ENCODE peak calls at places on chromosome 4, in four cellular contexts. R is fibroblast of mammary gland, P is neural progenitor cell, K is ureter. W is an unnamed sample.

GRCh38 chr4:174559894-174560293 is 37.6 kb upstream of the HPGD start:
- DNase-seq in R (no peak), P (peak; percentile 29), K (peak; percentile 57), W (no peak)

GRCh38 chr4:115376866-115377265 is 263.4 kb upstream of the NDST4 start:
- DNase-seq in R (no peak), K (no peak), P (no peak), W (no peak)

GRCh38 chr4:126734465-126734864 is 898.3 kb upstream of the INTU start:
- DNase-seq in R (no peak), P (no peak), K (no peak), W (no peak)

GRCh38 chr4:119493419-119493818 is 135.2 kb downstream of the PDE5A start:
- DNase-seq in P (no peak), R (peak; percentile 41), K (no peak), W (no peak)

GRCh38 chr4:108342325-108342986 is 173.7 kb upstream of the LEF1 start:
- DNase-seq in R (no peak), K (no peak), P (no peak), W (no peak)

GRCh38 chr4:1478766-1479355 is 72.6 kb upstream of the NKX1-1 start:
- DNase-seq in R (no peak), K (no peak), P (no peak), W (peak; percentile 57)

GRCh38 chr4:38620025-38620424 is 44.0 kb upstream of the KLF3 start:
- DNase-seq in R (no peak), P (no peak), K (no peak), W (no peak)

GRCh38 chr4:108107729-108108382 is 60.9 kb downstream of the LEF1 start:
- DNase-seq in K (no peak), P (no peak), R (no peak), W (no peak)

GRCh38 chr4:21795091-21795490 is 153.5 kb downstream of the KCNIP4 start:
- DNase-seq in K (no peak), P (no peak), R (peak; percentile 48), W (no peak)

GRCh38 chr4:105651879-105652640 is 56.4 kb downstream of the INTS12 start:
- DNase-seq in R (no peak), K (no peak), P (no peak), W (no peak)

GRCh38 chr4:182968917-182969650 is 51.9 kb upstream of the DCTD start:
- DNase-seq in P (no peak), R (no peak), K (no peak), W (no peak)

GRCh38 chr4:1416948-1417260 is 10.7 kb upstream of the NKX1-1 start:
- DNase-seq in K (no peak), R (no peak), P (no peak), W (peak; percentile 53)

GRCh38 chr4:71259911-71260331 is 78.9 kb upstream of the SLC4A4 start:
- DNase-seq in P (no peak), K (no peak), R (no peak), W (no peak)

GRCh38 chr4:37453004-37453360 is 208.4 kb downstream of the NWD2 start:
- DNase-seq in P (peak; percentile 84), R (peak; percentile 67), K (peak; percentile 71), W (no peak)

GRCh38 chr4:86026720-86027119 is 333.1 kb downstream of the MAPK10 start:
- DNase-seq in P (no peak), R (no peak), K (no peak), W (no peak)

GRCh38 chr4:185559913-185560281 is 24.6 kb upstream of the PDLIM3 start:
- DNase-seq in P (no peak), K (no peak), R (peak; percentile 59), W (no peak)

GRCh38 chr4:168777277-168777965 is 232.6 kb downstream of the CBR4 start:
- DNase-seq in K (no peak), R (no peak), P (no peak), W (no peak)

GRCh38 chr4:40621229-40621591 is 8.5 kb downstream of the RBM47 start:
- DNase-seq in K (no peak), P (no peak), R (no peak), W (no peak)

GRCh38 chr4:40190880-40191815 is 5.7 kb upstream of the RHOH start:
- DNase-seq in K (no peak), P (no peak), R (peak; percentile 44), W (no peak)

GRCh38 chr4:93568758-93569157 is 259.8 kb upstream of the ATOH1 start:
- DNase-seq in R (no peak), K (no peak), P (no peak), W (no peak)

GRCh38 chr4:134028411-134028810 is 173.2 kb downstream of the PABPC4L start:
- DNase-seq in P (no peak), K (no peak), R (no peak), W (no peak)

GRCh38 chr4:54683616-54684346 is 26.0 kb downstream of the KIT start:
- DNase-seq in P (peak; percentile 23), K (no peak), R (peak; percentile 18), W (no peak)

GRCh38 chr4:31613946-31614623 is 893.9 kb downstream of the PCDH7 start:
- DNase-seq in P (peak; percentile 21), K (no peak), R (no peak), W (no peak)

GRCh38 chr4:123836919-123837605 is 440.5 kb downstream of the SPRY1 start:
- DNase-seq in K (no peak), P (no peak), R (peak; percentile 54), W (no peak)

GRCh38 chr4:3193531-3194203 is 55.3 kb upstream of the MSANTD1 start:
- DNase-seq in P (no peak), R (peak; percentile 25), K (no peak), W (no peak)

GRCh38 chr4:148694702-148695101 is 252.5 kb upstream of the NR3C2 start:
- DNase-seq in K (no peak), R (no peak), P (no peak), W (no peak)

GRCh38 chr4:12138478-12138877 is 709.8 kb upstream of the HS3ST1 start:
- DNase-seq in K (no peak), P (no peak), R (no peak), W (no peak)

GRCh38 chr4:31370866-31371465 is 650.8 kb downstream of the PCDH7 start:
- DNase-seq in R (peak; percentile 58), K (no peak), P (peak; percentile 65), W (no peak)

GRCh38 chr4:76752911-76753494 is 144.9 kb downstream of the SOWAHB start:
- DNase-seq in K (no peak), R (peak; percentile 100), P (no peak), W (no peak)

GRCh38 chr4:80577991-80578390 is 242.5 kb downstream of the CFAP299 start:
- DNase-seq in R (no peak), K (no peak), P (no peak), W (no peak)